ENCODE peak calls at places on chromosome 13, in six cellular contexts. H, I, D, O, V and B are unnamed samples.

GRCh38 chr13:77536358-77536757 is 852 bp downstream of the SCEL start:
- DNase-seq in I (no peak), O (no peak), D (no peak), H (no peak), V (no peak), B (no peak)

GRCh38 chr13:28022848-28023518 is 34.5 kb upstream of the URAD start:
- DNase-seq in O (no peak), H (no peak), I (no peak), V (no peak), D (no peak), B (no peak)

GRCh38 chr13:46983881-46984280 is 87.0 kb upstream of the HTR2A start:
- DNase-seq in D (no peak), O (no peak), H (no peak), V (peak; percentile 82), I (no peak), B (no peak)

GRCh38 chr13:76019421-76020044 is 383.4 kb downstream of the LMO7 start:
- DNase-seq in O (no peak), H (no peak), I (no peak), D (peak; percentile 61), V (no peak), B (no peak)

GRCh38 chr13:102369303-102369702 is 32.5 kb downstream of the FGF14 start:
- DNase-seq in I (no peak), O (no peak), H (no peak), V (no peak), D (no peak), B (no peak)

GRCh38 chr13:96925869-96926628 is 68.2 kb downstream of the OXGR1 start:
- DNase-seq in V (no peak), O (no peak), D (no peak), H (no peak), I (no peak), B (no peak)

GRCh38 chr13:46168341-46168740 is 13.6 kb downstream of the LCP1 start:
- DNase-seq in O (peak; percentile 50), D (no peak), I (no peak), V (no peak), H (no peak), B (no peak)

GRCh38 chr13:89066868-89067466 is 1395.8 kb downstream of the SLITRK5 start:
- DNase-seq in I (peak; percentile 1), O (no peak), H (no peak), D (peak; percentile 70), V (no peak), B (no peak)

GRCh38 chr13:51033431-51034185 is 77.5 kb downstream of the C13orf42 start:
- DNase-seq in V (no peak), H (no peak), O (no peak), D (no peak), I (no peak), B (no peak)

GRCh38 chr13:72489751-72490150 is 237.7 kb downstream of the MZT1 start:
- DNase-seq in D (no peak), V (no peak), I (no peak), O (no peak), H (no peak), B (no peak)

GRCh38 chr13:78759704-78760103 is 100.7 kb upstream of the OBI1 start:
- DNase-seq in D (no peak), V (no peak), I (no peak), H (no peak), O (no peak), B (no peak)

GRCh38 chr13:78587395-78587794 is 16.0 kb downstream of the POU4F1 start:
- DNase-seq in I (no peak), D (no peak), V (no peak), O (no peak), H (no peak), B (no peak)

GRCh38 chr13:90320663-90321062 is 1026.8 kb upstream of the MIR17HG start:
- DNase-seq in D (no peak), O (no peak), V (no peak), I (no peak), H (no peak), B (no peak)

GRCh38 chr13:40812724-40813445 is 23.5 kb downstream of the SLC25A15 start:
- DNase-seq in D (no peak), O (no peak), H (no peak), I (no peak), V (no peak), B (no peak)

GRCh38 chr13:53782400-53783030 is 753.9 kb downstream of the OLFM4 start:
- DNase-seq in D (peak; percentile 77), V (peak; percentile 3), I (peak; percentile 12), H (no peak), O (no peak), B (no peak)

GRCh38 chr13:21826214-21827015 is 155.5 kb downstream of the FGF9 start:
- DNase-seq in D (peak; percentile 11), O (no peak), H (no peak), I (no peak), V (no peak), B (no peak)

GRCh38 chr13:107457686-107458085 is 757.6 kb downstream of the LIG4 start:
- DNase-seq in V (no peak), I (no peak), D (no peak), O (no peak), H (no peak), B (no peak)

GRCh38 chr13:100658363-100658762 is 16.2 kb downstream of the TMTC4 start:
- DNase-seq in O (no peak), V (no peak), I (no peak), H (no peak), D (no peak), B (no peak)

DNA sequence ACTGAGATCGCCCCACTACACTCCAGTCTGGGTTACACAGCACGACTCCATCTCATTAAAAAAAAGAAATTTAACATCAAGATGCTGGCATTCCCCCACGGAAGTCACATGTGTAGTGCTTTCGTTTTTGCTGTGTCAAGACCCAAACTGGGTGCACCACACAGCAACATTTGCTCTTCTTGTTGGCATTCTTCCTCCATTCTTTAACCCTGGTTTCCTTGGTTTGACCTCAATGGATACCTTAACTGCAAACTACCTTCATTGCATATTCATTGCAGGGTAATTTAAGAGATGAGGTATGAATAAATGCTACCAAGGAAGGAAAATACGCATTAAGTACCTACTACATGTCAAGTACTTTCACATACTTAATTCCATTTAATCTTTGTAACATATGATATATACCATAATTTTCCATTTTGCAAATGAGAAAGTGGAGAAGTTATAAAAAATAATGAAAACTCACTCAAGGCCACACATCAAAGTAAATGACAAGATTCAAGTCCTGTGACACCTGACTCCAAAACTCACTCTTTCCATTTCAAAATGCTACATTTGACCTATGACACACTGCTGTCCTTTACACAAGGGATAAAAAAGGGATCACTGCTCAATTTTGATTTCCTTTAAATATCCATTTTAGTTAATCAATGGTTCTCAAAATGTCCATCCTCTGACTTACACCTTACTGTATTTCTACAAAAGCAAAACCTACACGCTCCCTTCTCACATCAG is 59.2 kb downstream of the STK24 start:
- DNase-seq in D (no peak), V (peak; percentile 66), O (peak; percentile 50), H (no peak), I (no peak), B (no peak)
- H3K4me1 ChIP-seq in D (no peaks in the 10 kb centered on the region), V (peaks cover 64% of the 10 kb centered on the region), O (peaks cover 47% of the 10 kb centered on the region), H (peaks cover 34% of the 10 kb centered on the region), I (peaks cover 32% of the 10 kb centered on the region), B (peaks cover 36% of the 10 kb centered on the region)

GRCh38 chr13:99220199-99220931 is 19.7 kb downstream of the UBAC2 start:
- DNase-seq in O (no peak), H (no peak), D (no peak), V (no peak), I (peak; percentile 61), B (no peak)
- H3K27ac ChIP-seq in O (peak overlapping the region; percentile 63), H (no peak overlapping the region), D (no peak overlapping the region), V (no peak overlapping the region), I (peak overlapping the region; percentile 85), B (peak overlapping the region; percentile 77)

GRCh38 chr13:98752111-98752941 is at the start of gene SLC15A1:
- DNase-seq in D (peak; percentile 13), V (no peak), H (no peak), O (no peak), I (no peak), B (no peak)

GRCh38 chr13:98746968-98747367 is 5.5 kb downstream of the SLC15A1 start:
- DNase-seq in D (no peak), O (no peak), I (no peak), H (no peak), V (no peak), B (no peak)

GRCh38 chr13:98752942-98753290 is 444 bp upstream of the SLC15A1 start:
- DNase-seq in D (no peak), H (no peak), O (no peak), V (no peak), I (no peak), B (no peak)

GRCh38 chr13:98751397-98752110 is 918 bp downstream of the SLC15A1 start:
- DNase-seq in I (no peak), V (no peak), H (no peak), O (no peak), D (peak; percentile 12), B (no peak)

DNA sequence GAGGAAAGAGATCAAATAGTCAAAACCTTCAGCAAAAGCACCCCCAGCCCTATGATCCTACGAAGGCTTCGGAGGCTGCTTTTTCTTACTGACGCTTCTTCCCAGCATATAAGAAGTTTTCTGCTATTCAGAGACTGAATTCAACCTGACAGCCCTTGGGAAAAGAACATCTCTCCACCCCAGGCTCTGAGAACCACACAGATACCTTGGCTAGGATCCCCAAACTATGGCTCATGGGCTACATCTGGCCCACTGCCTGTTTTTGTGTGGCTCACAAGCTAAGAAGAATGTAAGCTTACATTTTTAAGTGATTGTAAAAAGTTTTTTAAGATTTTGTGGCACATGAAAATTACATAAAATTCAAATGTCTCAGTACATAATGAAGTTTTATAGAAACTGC is 3.0 kb downstream of the SLC15A1 start:
- DNase-seq in V (no peak), O (no peak), H (no peak), I (no peak), D (no peak), B (no peak)
- H3K27me3 ChIP-seq in V (no peaks in the 10 kb centered on the region), O (peaks cover 21% of the 10 kb centered on the region), H (peaks cover 43% of the 10 kb centered on the region), I (peaks cover 7% of the 10 kb centered on the region), D (peaks cover 42% of the 10 kb centered on the region), B (peaks cover 16% of the 10 kb centered on the region)

GRCh38 chr13:26855921-26856320 is 95.3 kb upstream of the GPR12 start:
- DNase-seq in D (no peak), V (no peak), O (no peak), I (no peak), H (no peak), B (no peak)
- H3K4me1 ChIP-seq in D (no peaks in the 10 kb centered on the region), V (no peaks in the 10 kb centered on the region), O (no peaks in the 10 kb centered on the region), I (no peaks in the 10 kb centered on the region), H (no peaks in the 10 kb centered on the region), B (no peaks in the 10 kb centered on the region)

GRCh38 chr13:33348366-33348765 is 62.8 kb upstream of the STARD13 start:
- DNase-seq in V (no peak), O (no peak), I (no peak), H (no peak), D (no peak), B (no peak)

GRCh38 chr13:33351324-33351723 is 65.8 kb upstream of the STARD13 start:
- DNase-seq in I (no peak), D (peak; percentile 37), O (no peak), H (no peak), V (no peak), B (no peak)

GRCh38 chr13:33347866-33348265 is 62.3 kb upstream of the STARD13 start:
- DNase-seq in I (no peak), D (no peak), V (no peak), H (no peak), O (no peak), B (no peak)

GRCh38 chr13:33349996-33350826 is 64.7 kb upstream of the STARD13 start:
- DNase-seq in V (no peak), I (no peak), H (peak; percentile 82), O (no peak), D (peak; percentile 45), B (peak; percentile 72)

GRCh38 chr13:33349314-33349995 is 63.9 kb upstream of the STARD13 start:
- DNase-seq in D (peak; percentile 12), O (no peak), I (no peak), H (peak; percentile 74), V (no peak), B (peak; percentile 49)
- H3K27ac ChIP-seq in D (peak overlapping the region; percentile 69), O (no peak overlapping the region), I (no peak overlapping the region), H (peak overlapping the region; percentile 91), V (no peak overlapping the region), B (peak overlapping the region; percentile 70)